ENCODE peak calls at places on chromosomes 6 and 20, in four cellular contexts. F is K562, B is GM12878, H is GM12891. X is an unnamed sample.

GRCh38 chr6:101232946-101233345 is 160.6 kb upstream of the GRIK2 start:
- DNase-seq in F (no peak), B (no peak), H (no peak), X (no peak)

GRCh38 chr6:8329592-8329991 is 105.8 kb downstream of the SLC35B3 start:
- DNase-seq in F (no peak), H (no peak), B (no peak), X (no peak)

GRCh38 chr20:47118201-47118600 is 223.6 kb downstream of the EYA2 start:
- DNase-seq in F (no peak), B (no peak), H (no peak), X (no peak)

GRCh38 chr20:35395728-35396127 is 16.0 kb downstream of the UQCC1 start:
- DNase-seq in B (no peak), H (no peak), F (no peak), X (no peak)

GRCh38 chr6:149478631-149479314 is 6.0 kb downstream of the ZC3H12D start:
- DNase-seq in B (no peak), H (no peak), F (no peak), X (no peak)

GRCh38 chr6:163324928-163325784 is 89.4 kb upstream of the QKI start:
- DNase-seq in B (no peak), F (no peak), H (no peak), X (no peak)

GRCh38 chr6:150622941-150623874 is 23.5 kb downstream of the PLEKHG1 start:
- DNase-seq in B (peak; percentile 87), F (no peak), H (no peak), X (no peak)

GRCh38 chr20:6698723-6699122 is 68.8 kb upstream of the BMP2 start:
- DNase-seq in F (no peak), H (no peak), B (no peak), X (no peak)

GRCh38 chr20:50227506-50227905 is 36.9 kb downstream of the CEBPB start:
- DNase-seq in B (no peak), F (no peak), H (no peak), X (no peak)

GRCh38 chr20:50563133-50563944 is 53.2 kb downstream of the PTPN1 start:
- DNase-seq in F (no peak), B (no peak), H (no peak), X (no peak)

GRCh38 chr20:60001027-60001567 is 42.9 kb downstream of the CDH26 start:
- DNase-seq in B (no peak), F (no peak), H (no peak), X (no peak)

GRCh38 chr6:132960720-132961119 is 146.4 kb downstream of the RPS12 start:
- DNase-seq in B (no peak), H (no peak), F (no peak), X (no peak)

GRCh38 chr6:97067045-97067444 is 142.5 kb downstream of the KLHL32 start:
- DNase-seq in F (no peak), H (no peak), B (no peak), X (no peak)

GRCh38 chr6:84546427-84546914 is 217.9 kb downstream of the TBX18 start:
- DNase-seq in B (peak; percentile 52), H (no peak), F (no peak), X (peak; percentile 25)

GRCh38 chr6:3228046-3228671 is 706 bp upstream of the TUBB2B start:
- DNase-seq in H (no peak), B (no peak), F (peak; percentile 57), X (no peak)

GRCh38 chr6:13814938-13815575 is 700 bp upstream of the MCUR1 start:
- DNase-seq in H (no peak), B (no peak), F (peak; percentile 37), X (no peak)

GRCh38 chr6:139027620-139028182 is 844 bp upstream of the ABRACL start:
- DNase-seq in B (peak; percentile 36), F (no peak), H (no peak), X (peak; percentile 63)

GRCh38 chr6:548517-548916 is 108.4 kb downstream of the HUS1B start:
- DNase-seq in F (no peak), B (no peak), H (no peak), X (no peak)

GRCh38 chr6:141463237-141463977 is 669.3 kb upstream of the GJE1 start:
- DNase-seq in F (no peak), H (no peak), B (no peak), X (no peak)

GRCh38 chr20:4795394-4795793 is 73.7 kb downstream of the PRND start:
- DNase-seq in B (no peak), H (no peak), F (peak; percentile 36), X (peak; percentile 77)

GRCh38 chr6:35330541-35331119 is 11.7 kb upstream of the PPARD start:
- DNase-seq in H (no peak), B (no peak), F (no peak), X (no peak)

GRCh38 chr6:27205375-27206278 is 41.9 kb upstream of the PRSS16 start:
- DNase-seq in H (no peak), B (no peak), F (peak; percentile 78), X (no peak)

GRCh38 chr6:156776470-156776840 is 723 bp upstream of the ARID1B start:
- DNase-seq in B (no peak), H (no peak), F (no peak), X (no peak)

GRCh38 chr6:36839819-36840379 is 655 bp upstream of the CPNE5 start:
- DNase-seq in H (peak; percentile 70), B (no peak), F (peak; percentile 77), X (no peak)

GRCh38 chr6:139240161-139241010 is 51.4 kb downstream of the TXLNB start:
- DNase-seq in F (no peak), H (no peak), B (no peak), X (no peak)

GRCh38 chr6:53623497-53623896 is 42.1 kb downstream of the KLHL31 start:
- DNase-seq in B (no peak), F (no peak), H (no peak), X (peak; percentile 91)

GRCh38 chr6:167547751-167548150 is 222.9 kb downstream of the TTLL2 start:
- DNase-seq in H (no peak), B (no peak), F (no peak), X (no peak)

GRCh38 chr20:50571466-50571865 is 61.3 kb downstream of the PTPN1 start:
- DNase-seq in B (no peak), H (no peak), F (no peak), X (no peak)

GRCh38 chr20:17648782-17649730 is 33.0 kb downstream of the RRBP1 start:
- DNase-seq in F (peak; percentile 13), B (peak; percentile 5), H (no peak), X (peak; percentile 59)

GRCh38 chr20:17976305-17976704 is 7.5 kb downstream of the MGME1 start:
- DNase-seq in H (no peak), F (no peak), B (no peak), X (no peak)

GRCh38 chr20:4987130-4987529 is 14.2 kb downstream of the SLC23A2 start:
- DNase-seq in B (no peak), F (no peak), H (no peak), X (no peak)

GRCh38 chr6:86586195-86586594 is 351.1 kb upstream of the HTR1E start:
- DNase-seq in H (no peak), F (no peak), B (no peak), X (no peak)

GRCh38 chr6:31272856-31273626 is 1.1 kb upstream of the HLA-C start:
- DNase-seq in H (no peak), B (no peak), F (no peak), X (no peak)

GRCh38 chr6:164148789-164149188 is 734.3 kb downstream of the QKI start:
- DNase-seq in H (no peak), F (no peak), B (no peak), X (no peak)

GRCh38 chr6:139356924-139357323 is 17.5 kb downstream of the CITED2 start:
- DNase-seq in B (no peak), F (no peak), H (no peak), X (no peak)

GRCh38 chr20:61560361-61560853 is 308.3 kb downstream of the CDH4 start:
- DNase-seq in H (no peak), F (peak; percentile 62), B (no peak), X (no peak)

GRCh38 chr6:168283686-168284025 is 35.9 kb downstream of the DACT2 start:
- DNase-seq in F (no peak), H (no peak), B (no peak), X (no peak)

GRCh38 chr6:33684983-33685382 is 26.5 kb downstream of the UQCC2 start:
- DNase-seq in H (no peak), F (no peak), B (no peak), X (no peak)

GRCh38 chr6:127100510-127101140 is 17.8 kb upstream of the RSPO3 start:
- DNase-seq in F (no peak), H (no peak), B (no peak), X (peak; percentile 45)

GRCh38 chr6:99096186-99096585 is 148.4 kb upstream of the FBXL4 start:
- DNase-seq in F (no peak), B (no peak), H (no peak), X (no peak)

DNA sequence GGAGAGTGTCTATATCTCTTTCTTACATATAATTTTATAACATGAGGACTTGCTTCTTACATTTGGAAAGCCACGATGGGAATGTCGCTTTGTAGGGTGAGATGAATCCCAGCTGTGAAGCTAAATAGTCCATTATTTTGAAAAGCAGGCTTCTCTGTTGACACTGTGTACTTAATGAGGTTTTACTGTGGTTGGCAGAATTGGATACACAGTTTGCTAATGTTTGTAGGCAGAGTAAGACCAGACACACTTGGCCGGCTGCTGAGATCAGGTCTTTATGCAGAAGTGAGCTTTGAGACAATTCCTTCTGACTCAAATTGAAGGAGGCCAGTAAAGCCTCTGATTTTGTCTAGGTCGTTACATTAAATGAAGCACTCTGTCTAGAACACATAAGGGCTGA is 93.0 kb downstream of the NDUFAF5 start:
- DNase-seq in F (no peak), H (no peak), B (no peak), X (no peak)
- TF ChIP-seq SPI1 in F (no peak), H (no peak), B (no peak), X (no peak)

GRCh38 chr6:110534731-110535164 is 58.3 kb upstream of the SLC22A16 start:
- DNase-seq in B (no peak), F (no peak), H (no peak), X (no peak)
- TF ChIP-seq SPI1 in B (no peak), F (no peak), H (no peak), X (no peak)

GRCh38 chr20:62651285-62652021 is 9.2 kb downstream of the SLCO4A1 start:
- DNase-seq in H (peak; percentile 95), F (peak; percentile 40), B (peak; percentile 84), X (peak; percentile 74)
- TF ChIP-seq SPI1 in H (peak; percentile 79), F (no peak), B (peak; percentile 80), X (peak; percentile 84)

GRCh38 chr20:41717464-41717863 is 99.3 kb upstream of the CHD6 start:
- DNase-seq in F (peak; percentile 56), B (no peak), H (no peak), X (no peak)
- TF ChIP-seq SPI1 in F (no peak), B (no peak), H (no peak), X (no peak)

DNA sequence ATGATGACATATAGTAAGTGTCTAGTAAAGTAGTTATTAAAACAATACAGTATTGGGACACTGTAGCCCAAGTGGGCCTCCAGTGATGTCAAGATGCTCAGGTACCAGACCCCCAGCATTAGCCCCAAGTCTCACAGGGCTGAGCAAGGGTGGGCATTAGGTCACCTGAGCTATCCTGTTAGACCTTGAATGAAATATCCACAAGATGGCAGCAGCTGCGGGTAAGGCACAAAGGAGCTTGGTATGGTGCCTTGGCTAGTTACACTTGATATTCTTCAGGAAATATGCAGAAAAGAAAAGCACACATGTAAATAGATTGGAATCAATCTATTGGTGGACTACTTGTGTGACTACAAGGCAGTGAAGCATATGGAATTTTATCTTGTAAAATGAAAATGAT is 701.8 kb upstream of the ADGRB3 start:
- DNase-seq in B (no peak), H (no peak), F (no peak), X (no peak)
- TF ChIP-seq SPI1 in B (no peak), H (no peak), F (no peak), X (no peak)

GRCh38 chr20:48697845-48698491 is 129.8 kb downstream of the PREX1 start:
- DNase-seq in F (no peak), B (no peak), H (no peak), X (no peak)
- TF ChIP-seq SPI1 in F (no peak), B (no peak), H (no peak), X (no peak)

X was measured in HL-60.